ENCODE peak calls at places on chromosomes 7 and 10, in ten cellular contexts. W is T1000; M is stimulated activated CD4-positive, alpha-beta T cell treated with anti-CD3 and anti-CD28 coated beads, Interleukin-1b, Interleukin-23, amount 100 ng/mL, for 1 hour; O is activated CD4-positive, CD25-positive, alpha-beta regulatory T cell; U is endothelial cell; I is RWPE1; C is left ventricle myocardium superior; K is activated T-cell treated with anti-CD3 and anti-CD28 coated beads, Interleukin-2, amount 50 U/mL, for 72 hours; D is AG09319; N is GM20000. H is an unnamed sample.

GRCh38 chr7:28408105-28408973 is 4.0 kb upstream of the CREB5 start:
- DNase-seq in W (no peak), M (no peak), O (no peak), U (peak), I (no peak), C (peak), K (peak), D (no peak), N (peak), H (peak)

GRCh38 chr10:128863411-128863810 is 603.6 kb upstream of the MGMT start:
- DNase-seq in W (no peak), M (no peak), O (no peak), U (no peak), I (no peak), C (no peak), K (no peak), D (no peak), N (no peak), H (no peak)

GRCh38 chr10:48505394-48506112 is 99.3 kb downstream of the ARHGAP22 start:
- DNase-seq in W (no peak), M (no peak), O (no peak), U (no peak), I (no peak), C (no peak), K (no peak), D (no peak), N (no peak), H (no peak)

GRCh38 chr7:100673942-100674431 is 447 bp downstream of the GNB2 start:
- DNase-seq in W (no peak), M (no peak), O (no peak), U (no peak), I (no peak), C (peak), K (peak), D (no peak), N (peak), H (no peak)

GRCh38 chr7:98178321-98178720 is 32.9 kb upstream of the BHLHA15 start:
- DNase-seq in W (no peak), M (no peak), O (no peak), U (no peak), I (no peak), C (peak), K (no peak), D (no peak), N (no peak), H (no peak)

GRCh38 chr7:30166155-30166840 is 31.5 kb downstream of the MTURN start:
- DNase-seq in W (no peak), M (no peak), O (no peak), U (no peak), I (peak), C (no peak), K (no peak), D (no peak), N (no peak), H (no peak)

GRCh38 chr7:988963-989529 is 6.1 kb downstream of the CYP2W1 start:
- DNase-seq in W (no peak), M (no peak), O (no peak), U (no peak), I (no peak), C (no peak), K (no peak), D (no peak), N (no peak), H (peak)

GRCh38 chr10:71232089-71232998 is 20.0 kb downstream of the UNC5B start:
- DNase-seq in W (no peak), M (no peak), O (no peak), U (no peak), I (no peak), C (peak), K (no peak), D (peak), N (no peak), H (no peak)

GRCh38 chr10:30529373-30529998 is 95.5 kb downstream of the MAP3K8 start:
- DNase-seq in W (no peak), M (peak), O (peak), U (no peak), I (no peak), C (peak), K (peak), D (no peak), N (peak), H (no peak)

H was measured in SK-N-DZ.